ENCODE peak calls at places on chromosomes 13 and 19, in eight cellular contexts. O is mucosa of descending colon; X is CD8-positive, alpha-beta memory T cell; W is HAP-1; P is CD8-positive, alpha-beta T cell; F is cardiac muscle cell; N is lower lobe of right lung; D is GM06990. E is an unnamed sample.

GRCh38 chr19:17332677-17333581 is 1.7 kb downstream of the ANO8 start:
- DNase-seq in X (no peak), W (peak; percentile 92), F (peak; percentile 68), O (peak; percentile 66), N (no peak), P (no peak), D (no peak), E (peak; percentile 78)

GRCh38 chr19:13621413-13621812 is 115.1 kb upstream of the CACNA1A start:
- DNase-seq in O (no peak), D (no peak), W (no peak), P (no peak), X (no peak), N (no peak), F (no peak), E (no peak)

GRCh38 chr13:29165840-29166239 is 345.7 kb downstream of the MTUS2 start:
- DNase-seq in F (no peak), W (no peak), N (no peak), X (no peak), D (no peak), P (no peak), O (no peak), E (no peak)

GRCh38 chr19:41646589-41647204 is 19.8 kb upstream of the CEACAM4 start:
- DNase-seq in D (peak; percentile 13), W (no peak), O (no peak), X (no peak), F (no peak), N (peak; percentile 76), P (no peak), E (peak; percentile 9)

GRCh38 chr13:113967206-113967720 is 6.6 kb downstream of the C13orf46 start:
- DNase-seq in W (no peak), P (no peak), X (no peak), N (peak; percentile 14), D (no peak), F (no peak), O (peak; percentile 25), E (no peak)

GRCh38 chr13:50998326-50998725 is 88.7 kb downstream of the RNASEH2B start:
- DNase-seq in N (no peak), D (no peak), X (no peak), W (no peak), F (no peak), P (no peak), O (no peak), E (no peak)

GRCh38 chr19:41994994-41995958 is 1.2 kb upstream of the ATP1A3 start:
- DNase-seq in F (no peak), P (no peak), O (peak; percentile 12), D (no peak), W (no peak), X (no peak), N (no peak), E (no peak)

GRCh38 chr13:59038824-59039223 is 1124.9 kb downstream of the DIAPH3 start:
- DNase-seq in N (no peak), D (no peak), P (no peak), X (no peak), F (no peak), O (no peak), W (no peak), E (no peak)

GRCh38 chr13:75760182-75760981 is 124.3 kb downstream of the LMO7 start:
- DNase-seq in X (no peak), D (no peak), N (peak; percentile 61), W (no peak), O (peak; percentile 54), F (peak; percentile 40), P (no peak), E (no peak)

GRCh38 chr19:996051-996838 is 4.0 kb upstream of the GRIN3B start:
- DNase-seq in N (no peak), F (no peak), W (peak; percentile 67), D (peak; percentile 75), P (peak; percentile 45), X (peak; percentile 94), O (peak; percentile 72), E (no peak)

GRCh38 chr19:44735011-44735410 is 13.5 kb upstream of the BCL3 start:
- DNase-seq in P (no peak), O (no peak), N (no peak), X (no peak), W (no peak), F (no peak), D (no peak), E (no peak)

GRCh38 chr19:55460670-55461258 is 678 bp downstream of the ISOC2 start:
- DNase-seq in F (peak; percentile 90), X (peak; percentile 60), O (peak; percentile 86), W (peak; percentile 97), D (peak; percentile 73), N (peak; percentile 70), P (no peak), E (no peak)

GRCh38 chr13:112443191-112444000 is 67.2 kb downstream of the SPACA7 start:
- DNase-seq in P (no peak), F (peak; percentile 41), W (peak; percentile 61), X (no peak), N (no peak), D (no peak), O (no peak), E (no peak)

GRCh38 chr13:98307744-98308524 is 130.9 kb upstream of the RNF113B start:
- DNase-seq in D (no peak), X (no peak), N (no peak), P (no peak), F (no peak), W (no peak), O (no peak), E (no peak)

GRCh38 chr19:38852231-38853044 is 2.7 kb upstream of the HNRNPL start:
- DNase-seq in N (peak; percentile 75), W (peak; percentile 74), F (no peak), P (peak; percentile 51), O (peak; percentile 83), D (peak; percentile 72), X (peak; percentile 84), E (no peak)

GRCh38 chr19:2478324-2478755 is 2.4 kb downstream of the GADD45B start:
- DNase-seq in X (peak; percentile 80), O (peak; percentile 87), N (peak; percentile 86), P (peak; percentile 41), W (peak; percentile 68), F (peak; percentile 59), D (no peak), E (no peak)

GRCh38 chr19:43446746-43447489 is 18.5 kb downstream of the LYPD3 start:
- DNase-seq in W (peak; percentile 78), O (peak; percentile 76), P (peak; percentile 76), N (peak; percentile 85), F (peak; percentile 81), D (peak; percentile 38), X (peak; percentile 85), E (peak; percentile 57)

GRCh38 chr13:58452123-58452623 is 820.6 kb downstream of the PCDH17 start:
- DNase-seq in D (no peak), N (no peak), W (peak; percentile 7), X (no peak), O (no peak), F (no peak), P (no peak), E (no peak)

GRCh38 chr19:54928299-54928698 is 19.0 kb downstream of the NLRP7 start:
- DNase-seq in X (no peak), N (no peak), W (no peak), P (no peak), D (no peak), O (no peak), F (no peak), E (no peak)

GRCh38 chr13:46183018-46183940 is 1.3 kb upstream of the LCP1 start:
- DNase-seq in O (no peak), X (no peak), F (no peak), D (no peak), N (no peak), P (no peak), W (no peak), E (no peak)

GRCh38 chr19:50026550-50026906 is 723 bp downstream of the ZNF473 start:
- DNase-seq in D (no peak), X (no peak), N (no peak), W (no peak), O (no peak), P (no peak), F (no peak), E (no peak)

GRCh38 chr13:41609828-41610227 is 152.5 kb downstream of the RGCC start:
- DNase-seq in P (no peak), O (no peak), D (no peak), F (no peak), X (no peak), W (no peak), N (no peak), E (no peak)

GRCh38 chr19:48044561-48044960 is 682 bp upstream of the CABP5 start:
- DNase-seq in F (no peak), D (no peak), N (no peak), P (no peak), W (no peak), O (no peak), X (no peak), E (no peak)

GRCh38 chr13:73063166-73063565 is 4.4 kb downstream of the KLF5 start:
- DNase-seq in D (no peak), P (no peak), W (no peak), X (no peak), N (no peak), O (no peak), F (no peak), E (no peak)
- H3K4me3 ChIP-seq in D (no peak overlapping the region), P (no peak overlapping the region), W (no peak overlapping the region), X (no peak overlapping the region), N (peak overlapping the region; percentile 18), O (no peak overlapping the region), F (no peak overlapping the region), E (no peak overlapping the region)

DNA sequence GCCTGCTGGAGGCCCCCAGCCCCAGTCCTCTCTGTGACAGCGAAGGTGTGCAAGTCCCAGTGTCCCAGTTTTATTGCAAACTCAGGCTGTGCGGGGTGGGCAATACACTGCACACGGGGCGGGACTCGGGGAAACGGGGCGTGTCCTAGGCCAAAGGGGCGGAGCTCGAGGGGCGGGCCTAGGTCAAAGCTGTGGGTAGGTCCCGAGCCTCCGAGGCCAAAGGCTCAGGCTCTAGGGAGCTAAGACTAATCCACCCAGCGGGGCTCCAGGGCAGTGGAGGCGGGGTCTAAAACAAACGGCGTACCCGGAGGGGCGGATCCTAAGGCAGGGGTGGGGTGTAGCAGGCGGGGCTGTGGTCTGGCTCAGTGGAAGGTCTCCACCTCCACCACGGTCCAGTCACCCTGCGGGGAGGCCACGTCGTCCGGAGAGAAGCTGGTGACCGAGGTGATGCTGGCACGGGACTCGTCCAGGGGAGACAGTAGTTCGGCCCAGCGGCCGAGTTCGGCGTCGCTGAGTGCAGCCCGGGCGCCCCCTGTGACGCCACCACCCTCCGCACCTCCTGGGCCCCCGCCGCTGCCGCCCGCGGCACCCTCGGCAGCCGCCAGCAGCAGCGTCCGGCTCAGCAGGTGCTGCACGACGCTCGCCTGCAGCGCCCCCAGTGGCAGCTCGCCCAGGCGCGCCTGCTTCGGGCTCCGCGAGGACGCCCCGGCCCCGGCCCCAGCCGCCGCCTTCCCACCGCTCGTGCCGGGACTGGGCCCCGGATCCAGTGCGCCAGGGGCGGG is 5.3 kb downstream of the PRR36 start:
- DNase-seq in P (peak; percentile 71), F (peak; percentile 92), O (peak; percentile 87), W (peak; percentile 97), D (peak; percentile 91), N (peak; percentile 83), X (peak; percentile 87), E (peak; percentile 76)
- H3K4me3 ChIP-seq in P (peak overlapping the region; percentile 61), F (peak overlapping the region; percentile 40), O (no peak overlapping the region), W (peak overlapping the region; percentile 27), D (peak overlapping the region; percentile 58), N (peak overlapping the region; percentile 55), X (peak overlapping the region; percentile 81), E (peak overlapping the region; percentile 51)

GRCh38 chr19:19642506-19643157 is 825 bp downstream of the GMIP start:
- DNase-seq in X (peak; percentile 69), N (no peak), F (no peak), W (peak; percentile 48), D (no peak), P (no peak), O (no peak), E (no peak)
- H3K4me3 ChIP-seq in X (peak overlapping the region; percentile 99), N (peak overlapping the region; percentile 93), F (peak overlapping the region; percentile 89), W (peak overlapping the region; percentile 67), D (peak overlapping the region; percentile 82), P (peak overlapping the region; percentile 100), O (peak overlapping the region; percentile 65), E (peak overlapping the region; percentile 91)

GRCh38 chr13:21106089-21106488 is 44.7 kb upstream of the LATS2 start:
- DNase-seq in W (no peak), X (no peak), D (no peak), O (no peak), P (no peak), F (no peak), N (no peak), E (no peak)
- H3K4me3 ChIP-seq in W (no peak overlapping the region), X (no peak overlapping the region), D (no peak overlapping the region), O (no peak overlapping the region), P (no peak overlapping the region), F (no peak overlapping the region), N (no peak overlapping the region), E (no peak overlapping the region)